ENCODE peak calls at places on chromosomes 12 and 14, in six cellular contexts. S, Y, E, A, W and H are unnamed samples.

GRCh38 chr12:62075860-62076259 is 184.3 kb upstream of the USP15 start:
- DNase-seq in W (no peak), E (no peak), Y (no peak), S (no peak), A (no peak), H (no peak)

GRCh38 chr12:31234053-31234835 is 91.7 kb downstream of the SINHCAF start:
- DNase-seq in Y (no peak), W (no peak), E (no peak), A (no peak), S (no peak), H (no peak)

GRCh38 chr12:31522607-31523006 is 68.3 kb downstream of the DENND5B start:
- DNase-seq in Y (no peak), W (no peak), A (no peak), E (no peak), S (no peak), H (no peak)

GRCh38 chr12:5720405-5721045 is 224.5 kb downstream of the ANO2 start:
- DNase-seq in W (no peak), S (no peak), E (no peak), A (no peak), Y (no peak), H (no peak)

GRCh38 chr14:76644875-76645518 is 116.3 kb upstream of the VASH1 start:
- DNase-seq in S (peak), Y (no peak), E (no peak), A (peak), W (peak), H (peak)

GRCh38 chr12:118055144-118055557 is 5.8 kb downstream of the WSB2 start:
- DNase-seq in S (no peak), W (peak), Y (no peak), A (no peak), E (peak), H (peak)

GRCh38 chr14:20680843-20681347 is 3.5 kb upstream of the RNASE4 start:
- DNase-seq in A (no peak), Y (no peak), W (no peak), E (no peak), S (no peak), H (no peak)

GRCh38 chr12:69096669-69097364 is 142.6 kb upstream of the CPSF6 start:
- DNase-seq in A (peak), E (no peak), W (no peak), Y (no peak), S (no peak), H (no peak)

GRCh38 chr12:4991373-4991772 is 52.3 kb upstream of the KCNA5 start:
- DNase-seq in Y (no peak), A (no peak), S (no peak), E (no peak), W (peak), H (no peak)

GRCh38 chr14:64703393-64704144 is 655 bp upstream of the PLEKHG3 start:
- DNase-seq in A (no peak), W (no peak), S (no peak), Y (no peak), E (no peak), H (no peak)

GRCh38 chr12:89267404-89267803 is 84.9 kb downstream of the DUSP6 start:
- DNase-seq in W (no peak), E (no peak), A (no peak), Y (no peak), S (no peak), H (no peak)